ENCODE peak calls at places on chromosomes 2 and 18, in ten cellular contexts. Z, E, V, Q, T, M, W, I, O and G are unnamed samples.

GRCh38 chr2:177275671-177276070 is 11.1 kb upstream of the NFE2L2 start:
- DNase-seq in Z (peak; percentile 93), E (no peak), V (peak; percentile 85), Q (no peak), T (no peak), M (no peak), W (no peak), I (no peak), O (peak; percentile 86), G (no peak)

GRCh38 chr2:163341426-163341825 is 394.4 kb downstream of the FIGN start:
- DNase-seq in Z (peak; percentile 48), E (no peak), V (peak; percentile 38), Q (no peak), T (no peak), M (no peak), W (no peak), I (no peak), O (peak; percentile 35), G (no peak)

GRCh38 chr18:37452015-37452414 is 113.6 kb downstream of the CELF4 start:
- DNase-seq in Z (no peak), E (no peak), V (no peak), Q (no peak), T (no peak), M (no peak), W (no peak), I (peak; percentile 14), O (no peak), G (no peak)

GRCh38 chr2:27051902-27052645 is 606 bp downstream of the AGBL5 start:
- DNase-seq in Z (no peak), E (peak; percentile 44), V (no peak), Q (no peak), T (peak; percentile 16), M (no peak), W (peak; percentile 52), I (peak; percentile 33), O (no peak), G (no peak)

GRCh38 chr2:148201075-148202004 is 180.4 kb downstream of the MBD5 start:
- DNase-seq in Z (peak; percentile 16), E (peak; percentile 16), V (peak; percentile 41), Q (peak; percentile 80), T (peak; percentile 21), M (no peak), W (peak; percentile 28), I (peak; percentile 78), O (peak; percentile 31), G (peak; percentile 16)

GRCh38 chr2:88831792-88832248 is 140.3 kb downstream of the RPIA start:
- DNase-seq in Z (peak; percentile 22), E (peak; percentile 33), V (peak; percentile 34), Q (peak; percentile 75), T (no peak), M (peak; percentile 78), W (peak; percentile 76), I (peak; percentile 46), O (peak; percentile 16), G (peak; percentile 72)

GRCh38 chr18:73118121-73118816 is 250.5 kb upstream of the NETO1 start:
- DNase-seq in Z (peak; percentile 34), E (no peak), V (no peak), Q (no peak), T (peak; percentile 72), M (no peak), W (no peak), I (no peak), O (peak; percentile 72), G (no peak)

GRCh38 chr2:10559825-10560224 is 111.7 kb upstream of the ODC1 start:
- DNase-seq in Z (no peak), E (no peak), V (no peak), Q (no peak), T (no peak), M (no peak), W (no peak), I (no peak), O (peak; percentile 20), G (no peak)

GRCh38 chr2:240604291-240604938 is 17.9 kb downstream of the CAPN10 start:
- DNase-seq in Z (peak; percentile 27), E (peak; percentile 74), V (peak; percentile 72), Q (peak; percentile 93), T (peak; percentile 52), M (peak; percentile 78), W (peak; percentile 84), I (peak; percentile 51), O (peak; percentile 49), G (no peak)

GRCh38 chr2:47656715-47657600 is 126.0 kb upstream of the MSH6 start:
- DNase-seq in Z (no peak), E (no peak), V (peak; percentile 5), Q (no peak), T (no peak), M (no peak), W (no peak), I (no peak), O (no peak), G (no peak)

DNA sequence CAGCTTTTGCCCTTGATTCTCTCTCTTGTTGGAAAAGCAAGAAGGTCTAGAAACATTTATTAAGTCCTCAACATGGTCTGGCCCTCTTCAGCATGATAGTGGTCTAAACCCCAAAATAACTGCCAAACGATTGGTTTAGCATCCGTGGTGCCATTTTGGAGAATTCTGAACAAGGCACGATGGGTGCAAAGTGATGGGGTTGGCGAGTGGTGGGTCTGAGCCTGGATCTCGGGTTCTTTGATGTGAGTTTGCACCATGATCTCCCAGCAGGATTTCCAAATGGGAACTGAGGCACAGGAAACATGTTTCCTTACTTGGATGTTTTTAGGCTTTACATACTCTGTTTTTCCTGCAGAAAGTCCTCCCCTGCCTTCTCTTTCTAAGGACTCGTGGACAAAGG is 240.3 kb downstream of the MYCN start:
- DNase-seq in Z (no peak), E (no peak), V (no peak), Q (no peak), T (no peak), M (no peak), W (no peak), I (peak; percentile 96), O (no peak), G (no peak)
- TF ChIP-seq CTCF in Z (no peak), E (no peak), V (no peak), Q (no peak), T (no peak), M (no peak), W (no peak), I (no peak), O (no peak), G (no peak)

DNA sequence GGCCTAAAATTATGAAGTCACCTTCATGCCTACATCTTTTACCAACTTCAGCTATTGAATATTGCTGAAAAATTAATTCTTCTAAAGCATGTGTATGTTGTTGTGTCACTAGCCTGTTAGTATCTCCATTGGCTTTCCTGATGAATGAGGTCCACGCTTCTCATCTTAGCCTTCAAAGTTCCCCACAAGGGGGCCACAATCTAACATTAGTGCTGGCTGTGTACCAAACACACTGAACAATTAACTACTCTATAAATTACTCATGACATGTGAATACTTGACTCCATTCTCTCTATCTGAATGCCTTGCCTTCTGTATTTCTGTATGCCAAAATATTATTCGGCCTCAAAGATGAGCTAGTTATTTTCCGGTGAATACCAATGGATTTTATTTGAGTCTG is 208.7 kb upstream of the COL3A1 start:
- DNase-seq in Z (peak; percentile 45), E (no peak), V (peak; percentile 48), Q (peak; percentile 2), T (peak; percentile 21), M (no peak), W (no peak), I (peak; percentile 46), O (peak; percentile 12), G (no peak)
- TF ChIP-seq CTCF in Z (peak; percentile 28), E (peak; percentile 52), V (peak; percentile 51), Q (no peak), T (peak; percentile 74), M (no peak), W (no peak), I (peak; percentile 62), O (peak; percentile 25), G (no peak)

GRCh38 chr2:121640380-121641326 is 8.6 kb downstream of the CLASP1 start:
- DNase-seq in Z (no peak), E (no peak), V (no peak), Q (peak; percentile 18), T (no peak), M (no peak), W (no peak), I (no peak), O (no peak), G (no peak)
- TF ChIP-seq CTCF in Z (no peak), E (no peak), V (no peak), Q (peak; percentile 11), T (no peak), M (no peak), W (no peak), I (no peak), O (no peak), G (no peak)

GRCh38 chr2:38747819-38748218 is 3.3 kb downstream of the SRSF7 start:
- DNase-seq in Z (no peak), E (no peak), V (no peak), Q (no peak), T (no peak), M (no peak), W (no peak), I (no peak), O (no peak), G (no peak)
- TF ChIP-seq CTCF in Z (no peak), E (no peak), V (no peak), Q (no peak), T (no peak), M (no peak), W (no peak), I (no peak), O (no peak), G (no peak)

GRCh38 chr2:135785032-135785431 is 43.4 kb downstream of the UBXN4 start:
- DNase-seq in Z (peak; percentile 3), E (no peak), V (no peak), Q (no peak), T (no peak), M (no peak), W (no peak), I (no peak), O (no peak), G (no peak)
- TF ChIP-seq CTCF in Z (peak; percentile 47), E (peak; percentile 20), V (peak; percentile 32), Q (peak; percentile 5), T (peak; percentile 57), M (no peak), W (no peak), I (peak; percentile 20), O (no peak), G (no peak)

GRCh38 chr2:198471291-198471690 is 666.9 kb downstream of the PLCL1 start:
- DNase-seq in Z (no peak), E (no peak), V (no peak), Q (no peak), T (no peak), M (no peak), W (peak; percentile 22), I (no peak), O (no peak), G (no peak)
- TF ChIP-seq CTCF in Z (no peak), E (no peak), V (no peak), Q (no peak), T (no peak), M (no peak), W (peak; percentile 29), I (peak; percentile 38), O (no peak), G (no peak)